ENCODE peak calls at places on chromosome 21, in nine cellular contexts. S is progenitor cell of endocrine pancreas; Z is CD4-positive, CD25-positive, alpha-beta regulatory T cell; J is AG09309; G is iPS-NIHi11; R is ovary; I is EL; N is NCI-H1092; M is nephron progenitor cell. Q is an unnamed sample.

GRCh38 chr21:46100426-46100825 is 2.5 kb downstream of the COL6A2 start:
- DNase-seq in R (peak; percentile 14), M (no peak), I (peak; percentile 82), N (no peak), S (no peak), Z (no peak), J (peak; percentile 59), G (no peak), Q (peak; percentile 90)

GRCh38 chr21:37860416-37860815 is 55.8 kb downstream of the KCNJ6 start:
- DNase-seq in G (no peak), J (no peak), R (no peak), N (no peak), S (no peak), M (no peak), I (no peak), Z (no peak), Q (no peak)

GRCh38 chr21:39012314-39013230 is 170.7 kb downstream of the PSMG1 start:
- DNase-seq in S (no peak), G (no peak), I (no peak), Z (no peak), J (no peak), N (no peak), R (no peak), M (no peak), Q (no peak)

GRCh38 chr21:44525431-44526095 is 14.4 kb downstream of the KRTAP10-1 start:
- DNase-seq in J (no peak), M (no peak), G (no peak), N (no peak), I (no peak), R (no peak), Z (no peak), S (no peak), Q (no peak)

GRCh38 chr21:15730484-15731242 is 881 bp downstream of the USP25 start:
- DNase-seq in Z (peak; percentile 40), N (no peak), M (no peak), G (no peak), R (no peak), I (no peak), J (no peak), S (no peak), Q (peak; percentile 12)

GRCh38 chr21:35394049-35394448 is 344.9 kb upstream of the RUNX1 start:
- DNase-seq in I (no peak), G (no peak), J (no peak), N (no peak), R (no peak), M (no peak), Z (no peak), S (no peak), Q (no peak)

GRCh38 chr21:38352536-38353219 is 95.9 kb downstream of the KCNJ15 start:
- DNase-seq in G (peak; percentile 78), M (peak; percentile 69), I (peak; percentile 74), R (no peak), Z (no peak), N (peak; percentile 61), S (peak; percentile 47), J (peak; percentile 38), Q (peak; percentile 89)

GRCh38 chr21:46211376-46211775 is 17.2 kb downstream of the LSS start:
- DNase-seq in Z (no peak), I (no peak), S (no peak), N (no peak), M (no peak), R (no peak), G (no peak), J (no peak), Q (no peak)

GRCh38 chr21:36589352-36589971 is 109.5 kb upstream of the SIM2 start:
- DNase-seq in Z (peak; percentile 13), I (peak; percentile 61), M (no peak), N (peak; percentile 42), R (peak; percentile 31), S (no peak), G (peak; percentile 66), J (no peak), Q (peak; percentile 67)

GRCh38 chr21:29506214-29506613 is 207.5 kb downstream of the BACH1 start:
- DNase-seq in Z (no peak), S (no peak), J (no peak), G (no peak), M (no peak), R (no peak), I (no peak), N (no peak), Q (no peak)

GRCh38 chr21:46005081-46005480 is 23.5 kb downstream of the COL6A1 start:
- DNase-seq in N (no peak), J (no peak), G (no peak), I (no peak), Z (no peak), M (peak; percentile 1), S (no peak), R (peak; percentile 23), Q (peak; percentile 14)

GRCh38 chr21:39441502-39442475 is 3.8 kb downstream of the LCA5L start:
- DNase-seq in J (no peak), S (no peak), M (peak; percentile 27), Z (peak; percentile 57), G (peak; percentile 51), I (peak; percentile 50), N (peak; percentile 37), R (no peak), Q (peak; percentile 77)

GRCh38 chr21:36454079-36454478 is 25.8 kb downstream of the CLDN14 start:
- DNase-seq in R (no peak), J (no peak), S (no peak), Z (no peak), I (no peak), M (no peak), N (peak; percentile 41), G (peak; percentile 50), Q (no peak)

GRCh38 chr21:15224346-15225086 is 159.7 kb upstream of the NRIP1 start:
- DNase-seq in R (no peak), I (peak; percentile 87), G (no peak), J (peak; percentile 3), M (no peak), N (no peak), Z (no peak), S (no peak), Q (peak; percentile 97)

GRCh38 chr21:40835179-40835694 is 11.7 kb downstream of the DSCAM start:
- DNase-seq in Z (no peak), J (no peak), R (no peak), S (no peak), M (no peak), I (no peak), N (no peak), G (no peak), Q (no peak)

GRCh38 chr21:39385299-39386145 is 36.6 kb upstream of the HMGN1 start:
- DNase-seq in S (no peak), Z (peak; percentile 76), M (no peak), N (peak; percentile 66), G (peak; percentile 34), R (peak; percentile 82), J (peak; percentile 33), I (peak; percentile 82), Q (peak; percentile 82)

GRCh38 chr21:35045539-35046222 is 3.4 kb downstream of the RUNX1 start:
- DNase-seq in N (no peak), Z (peak; percentile 85), M (no peak), G (no peak), R (no peak), I (no peak), J (no peak), S (no peak), Q (no peak)

GRCh38 chr21:41801256-41801655 is 34.4 kb upstream of the RIPK4 start:
- DNase-seq in Z (no peak), N (no peak), J (no peak), M (no peak), G (no peak), I (no peak), S (no peak), R (no peak), Q (no peak)

GRCh38 chr21:44473915-44474555 is 18.7 kb downstream of the LRRC3 start:
- DNase-seq in G (no peak), I (no peak), S (no peak), M (no peak), Z (no peak), N (no peak), J (no peak), R (no peak), Q (no peak)

GRCh38 chr21:43884861-43885370 is 19.9 kb downstream of the AGPAT3 start:
- DNase-seq in G (no peak), J (no peak), Z (no peak), N (no peak), R (no peak), S (no peak), I (no peak), M (no peak), Q (no peak)

GRCh38 chr21:35206141-35207125 is 157.3 kb upstream of the RUNX1 start:
- DNase-seq in S (no peak), Z (no peak), I (no peak), M (peak; percentile 23), R (peak; percentile 38), N (no peak), G (peak; percentile 24), J (no peak), Q (no peak)

GRCh38 chr21:14452031-14452778 is 69.3 kb upstream of the HSPA13 start:
- DNase-seq in S (no peak), I (no peak), G (no peak), N (no peak), R (no peak), J (no peak), Z (no peak), M (no peak), Q (no peak)

Q was measured in GM23248.